ENCODE peak calls at places on chromosome 10, in eight cellular contexts. Q is fibroblast of lung, E is pancreas, L is H9, B is cardiac muscle cell, W is heart left ventricle, N is lower lobe of right lung, X is prostate gland. M is an unnamed sample.
A peak's percentile ranks its signal among the peaks of the same experiment; 100 is the strongest.

GRCh38 chr10:46228076-46229071 is 58.4 kb upstream of the ANTXRL start:
- DNase-seq in Q (peak; percentile 59), E (peak; percentile 70), L (peak; percentile 80), B (peak; percentile 81), W (peak; percentile 61), N (peak; percentile 67), X (peak; percentile 65), M (peak; percentile 84)

GRCh38 chr10:62734781-62735463 is 69.6 kb upstream of the ADO start:
- DNase-seq in Q (no peak), E (no peak), L (no peak), B (no peak), W (no peak), N (no peak), X (no peak), M (no peak)

GRCh38 chr10:115660391-115660790 is 567.2 kb downstream of the ATRNL1 start:
- DNase-seq in Q (no peak), E (no peak), L (no peak), B (no peak), W (no peak), N (no peak), X (no peak), M (no peak)

GRCh38 chr10:105952153-105952552 is 1212.4 kb downstream of the SORCS1 start:
- DNase-seq in Q (peak; percentile 15), E (peak; percentile 8), L (peak; percentile 46), B (peak; percentile 55), W (no peak), N (peak; percentile 44), X (peak; percentile 22), M (no peak)

GRCh38 chr10:68275600-68276126 is 43.8 kb upstream of the ATOH7 start:
- DNase-seq in Q (no peak), E (no peak), L (no peak), B (no peak), W (no peak), N (no peak), X (no peak), M (no peak)

GRCh38 chr10:36271631-36272340 is 629.7 kb upstream of the FZD8 start:
- DNase-seq in Q (no peak), E (no peak), L (no peak), B (no peak), W (no peak), N (no peak), X (no peak), M (no peak)

GRCh38 chr10:92124524-92125168 is 166.2 kb downstream of the CPEB3 start:
- DNase-seq in Q (peak; percentile 90), E (peak; percentile 59), L (no peak), B (peak; percentile 91), W (no peak), N (no peak), X (peak; percentile 54), M (peak; percentile 62)

GRCh38 chr10:112793197-112793921 is 156.7 kb upstream of the TCF7L2 start:
- DNase-seq in Q (peak; percentile 82), E (no peak), L (no peak), B (no peak), W (no peak), N (no peak), X (no peak), M (no peak)

GRCh38 chr10:48309711-48310226 is 3.3 kb downstream of the MAPK8 start:
- DNase-seq in Q (peak; percentile 21), E (no peak), L (no peak), B (peak; percentile 37), W (no peak), N (no peak), X (no peak), M (peak; percentile 97)

GRCh38 chr10:71075759-71076472 is 136.5 kb upstream of the UNC5B start:
- DNase-seq in Q (no peak), E (no peak), L (peak; percentile 22), B (no peak), W (no peak), N (no peak), X (no peak), M (no peak)

GRCh38 chr10:51910189-51910588 is 210.8 kb upstream of the CSTF2T start:
- DNase-seq in Q (no peak), E (no peak), L (peak; percentile 64), B (no peak), W (no peak), N (no peak), X (no peak), M (no peak)

GRCh38 chr10:97466755-97467154 is 20.8 kb downstream of the ZDHHC16 start:
- DNase-seq in Q (no peak), E (no peak), L (no peak), B (no peak), W (no peak), N (no peak), X (no peak), M (peak; percentile 30)

GRCh38 chr10:12583891-12584595 is 234.7 kb downstream of the CAMK1D start:
- DNase-seq in Q (no peak), E (no peak), L (no peak), B (no peak), W (no peak), N (no peak), X (no peak), M (no peak)

GRCh38 chr10:88186335-88186734 is 322.9 kb downstream of the PTEN start:
- DNase-seq in Q (peak; percentile 79), E (no peak), L (no peak), B (peak; percentile 65), W (no peak), N (no peak), X (no peak), M (no peak)

GRCh38 chr10:79266543-79267312 is 80.5 kb upstream of the PPIF start:
- DNase-seq in Q (peak; percentile 89), E (no peak), L (no peak), B (peak; percentile 87), W (peak; percentile 81), N (peak; percentile 86), X (no peak), M (peak; percentile 62)

GRCh38 chr10:34655286-34656170 is 159.6 kb downstream of the PARD3 start:
- DNase-seq in Q (peak; percentile 81), E (peak; percentile 61), L (no peak), B (peak; percentile 84), W (no peak), N (no peak), X (peak; percentile 54), M (peak; percentile 50)

GRCh38 chr10:31404640-31405039 is 85.6 kb downstream of the ZEB1 start:
- DNase-seq in Q (no peak), E (no peak), L (no peak), B (peak; percentile 47), W (peak; percentile 22), N (no peak), X (no peak), M (no peak)

GRCh38 chr10:130744631-130745030 is 566.9 kb downstream of the TCERG1L start:
- DNase-seq in Q (no peak), E (no peak), L (no peak), B (no peak), W (no peak), N (no peak), X (no peak), M (no peak)

GRCh38 chr10:111109506-111110242 is 32.8 kb downstream of the ADRA2A start:
- DNase-seq in Q (no peak), E (no peak), L (no peak), B (no peak), W (no peak), N (no peak), X (no peak), M (no peak)

GRCh38 chr10:23189024-23189423 is 3.1 kb upstream of the PTF1A start:
- DNase-seq in Q (no peak), E (no peak), L (no peak), B (no peak), W (no peak), N (no peak), X (no peak), M (no peak)

GRCh38 chr10:23186697-23187096 is 5.4 kb upstream of the PTF1A start:
- DNase-seq in Q (no peak), E (no peak), L (no peak), B (no peak), W (no peak), N (no peak), X (no peak), M (no peak)

GRCh38 chr10:23187155-23187554 is 5.0 kb upstream of the PTF1A start:
- DNase-seq in Q (no peak), E (no peak), L (no peak), B (no peak), W (no peak), N (no peak), X (no peak), M (no peak)

GRCh38 chr10:23190872-23191763 is 994 bp upstream of the PTF1A start:
- DNase-seq in Q (no peak), E (no peak), L (peak; percentile 51), B (no peak), W (no peak), N (no peak), X (no peak), M (no peak)

DNA sequence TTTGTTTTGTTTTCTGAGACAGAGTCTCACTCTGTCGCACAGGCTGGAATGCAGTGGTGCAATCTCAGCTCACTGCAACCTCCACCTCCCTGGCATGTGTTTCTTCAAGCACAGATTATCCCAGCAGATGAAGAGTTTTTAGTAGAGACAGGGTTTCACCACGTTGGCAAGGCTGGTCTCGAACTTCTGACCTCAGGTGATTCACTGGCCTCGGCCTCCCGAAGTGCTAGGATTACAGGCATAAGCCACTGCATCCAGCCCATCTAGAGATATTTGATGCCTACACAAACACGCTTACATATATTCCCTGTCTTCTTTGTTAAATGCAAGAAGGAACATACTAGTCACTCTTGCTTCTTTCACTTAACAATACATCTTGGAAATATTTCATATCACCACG is 5.9 kb upstream of the PTF1A start:
- DNase-seq in Q (no peak), E (no peak), L (no peak), B (no peak), W (no peak), N (no peak), X (no peak), M (no peak)
- H3K27me3 ChIP-seq in Q (peaks cover 6% of the 10 kb centered on the region), E (no peaks in the 10 kb centered on the region), L (peaks cover 54% of the 10 kb centered on the region), B (peaks cover 100% of the 10 kb centered on the region), W (peaks cover 7% of the 10 kb centered on the region), N (peaks cover 34% of the 10 kb centered on the region), X (peaks cover 9% of the 10 kb centered on the region), M (peaks cover 7% of the 10 kb centered on the region)

GRCh38 chr10:123897146-123897545 is 5.5 kb upstream of the CPXM2 start:
- DNase-seq in Q (no peak), E (no peak), L (no peak), B (no peak), W (no peak), N (no peak), X (no peak), M (no peak)
- TF ChIP-seq CTCF in Q (no peak), E (no peak), L (peak; percentile 81), B (peak; percentile 16), W (no peak), N (no peak), X (no peak), M (no peak)

GRCh38 chr10:77635402-77636227 is 2.0 kb downstream of the KCNMA1 start:
- DNase-seq in Q (no peak), E (no peak), L (peak; percentile 33), B (no peak), W (no peak), N (no peak), X (no peak), M (no peak)
- H3K27me3 ChIP-seq in Q (no peaks in the 10 kb centered on the region), E (no peaks in the 10 kb centered on the region), L (peaks cover 37% of the 10 kb centered on the region), B (peaks cover 90% of the 10 kb centered on the region), W (peaks cover 35% of the 10 kb centered on the region), N (peaks cover 38% of the 10 kb centered on the region), X (peaks cover 18% of the 10 kb centered on the region), M (no peaks in the 10 kb centered on the region)

DNA sequence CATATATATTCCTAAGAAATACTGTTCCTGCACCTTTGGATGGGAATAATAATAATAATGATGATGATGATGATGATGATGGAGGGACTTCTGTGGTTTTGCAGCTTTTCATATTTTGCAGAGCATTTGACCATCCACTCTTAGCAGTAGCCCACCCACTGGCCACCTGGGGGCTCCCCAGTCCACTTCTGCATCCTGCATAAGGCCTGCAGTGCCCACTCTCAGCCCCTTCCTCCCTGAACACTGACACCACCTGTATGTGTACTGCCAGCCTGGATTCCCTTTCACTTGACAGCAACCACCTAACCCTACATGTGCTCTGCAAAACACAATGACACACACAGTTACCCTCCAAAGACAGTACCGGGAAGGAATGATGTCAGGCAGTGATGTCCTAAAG is 131.4 kb downstream of the ADAM12 start:
- DNase-seq in Q (no peak), E (no peak), L (no peak), B (no peak), W (no peak), N (no peak), X (no peak), M (no peak)
- TF ChIP-seq CTCF in Q (no peak), E (no peak), L (peak; percentile 55), B (peak; percentile 9), W (no peak), N (no peak), X (no peak), M (no peak)